ENCODE peak calls at places on chromosomes 16 and 17, in four cellular contexts. P is progenitor cell of endocrine pancreas, L is lung, D is HCT116. I is an unnamed sample.

GRCh38 chr17:66764559-66764958 is 70.4 kb upstream of the CACNG5 start:
- DNase-seq in L (no peak), P (no peak), D (no peak), I (no peak)

GRCh38 chr17:48995332-48995870 is 1.8 kb upstream of the IGF2BP1 start:
- DNase-seq in P (no peak), L (no peak), D (no peak), I (no peak)

GRCh38 chr16:29737713-29738112 is 8.1 kb downstream of the C16orf54 start:
- DNase-seq in L (no peak), P (no peak), D (no peak), I (no peak)

GRCh38 chr17:58300336-58300735 is 19.6 kb upstream of the MPO start:
- DNase-seq in D (no peak), P (no peak), L (no peak), I (no peak)

GRCh38 chr16:86953631-86954465 is 363.3 kb downstream of the C16orf95 start:
- DNase-seq in P (no peak), L (no peak), D (no peak), I (no peak)

GRCh38 chr17:27081002-27081638 is 212.8 kb upstream of the WSB1 start:
- DNase-seq in D (no peak), P (no peak), L (no peak), I (no peak)

GRCh38 chr16:19884611-19885455 is at the start of gene GPRC5B:
- DNase-seq in P (peak; percentile 48), D (no peak), L (no peak), I (no peak)

GRCh38 chr17:48044851-48045250 is 3.3 kb upstream of the NFE2L1 start:
- DNase-seq in P (no peak), L (no peak), D (no peak), I (no peak)

GRCh38 chr16:11585460-11586374 is 1.0 kb downstream of the LITAF start:
- DNase-seq in D (no peak), P (no peak), L (no peak), I (no peak)

GRCh38 chr17:63356275-63356905 is 89.7 kb downstream of the CYB561 start:
- DNase-seq in L (no peak), D (peak; percentile 43), P (no peak), I (no peak)

GRCh38 chr17:27984816-27985215 is 57.7 kb upstream of the NLK start:
- DNase-seq in P (no peak), L (no peak), D (no peak), I (no peak)

GRCh38 chr17:50440172-50440837 is 14.3 kb downstream of the ACSF2 start:
- DNase-seq in L (peak; percentile 57), P (no peak), D (no peak), I (no peak)

GRCh38 chr17:10380631-10381408 is 8.0 kb upstream of the MYH13 start:
- DNase-seq in D (no peak), L (no peak), P (no peak), I (no peak)

GRCh38 chr17:44351464-44351863 is 6.4 kb downstream of the GRN start:
- DNase-seq in D (no peak), P (no peak), L (no peak), I (no peak)

GRCh38 chr17:1160591-1161041 is 19.2 kb downstream of the ABR start:
- DNase-seq in P (no peak), L (no peak), D (no peak), I (no peak)

GRCh38 chr17:45977506-45977824 is 21.6 kb upstream of the STH start:
- DNase-seq in P (no peak), D (no peak), L (no peak), I (no peak)

GRCh38 chr16:30003670-30004423 is 7.0 kb downstream of the DOC2A start:
- DNase-seq in L (no peak), P (no peak), D (no peak), I (no peak)

GRCh38 chr17:8935194-8935593 is 30.3 kb downstream of the PIK3R5 start:
- DNase-seq in P (no peak), D (no peak), L (peak; percentile 56), I (peak; percentile 22)

GRCh38 chr17:36149296-36149820 is 27.1 kb downstream of the TBC1D3B start:
- DNase-seq in P (no peak), D (no peak), L (no peak), I (no peak)

GRCh38 chr17:58354541-58355216 is 2.7 kb upstream of the SUPT4H1 start:
- DNase-seq in L (no peak), P (no peak), D (no peak), I (no peak)

GRCh38 chr17:1752425-1752941 is 9.4 kb upstream of the SERPINF1 start:
- DNase-seq in L (peak; percentile 61), D (peak; percentile 45), P (no peak), I (no peak)

GRCh38 chr17:43771463-43771862 is 7.3 kb downstream of the DUSP3 start:
- DNase-seq in D (no peak), L (no peak), P (no peak), I (no peak)

GRCh38 chr17:74797824-74798223 is 21.7 kb upstream of the NAT9 start:
- DNase-seq in D (no peak), P (no peak), L (no peak), I (no peak)

GRCh38 chr17:40350410-40351184 is 13.9 kb downstream of the GJD3 start:
- DNase-seq in P (peak; percentile 62), L (no peak), D (no peak), I (no peak)

GRCh38 chr17:70517808-70518207 is 348.5 kb downstream of the KCNJ2 start:
- DNase-seq in L (no peak), D (no peak), P (no peak), I (no peak)

GRCh38 chr16:82433042-82433441 is 193.7 kb upstream of the CDH13 start:
- DNase-seq in D (no peak), L (no peak), P (no peak), I (no peak)

GRCh38 chr16:78297066-78297666 is 197.7 kb downstream of the WWOX start:
- DNase-seq in D (no peak), P (no peak), L (no peak), I (no peak)

GRCh38 chr16:23320695-23321094 is 18.6 kb downstream of the SCNN1B start:
- DNase-seq in L (peak; percentile 84), P (no peak), D (no peak), I (no peak)

GRCh38 chr16:77564791-77565390 is 130.1 kb upstream of the ADAMTS18 start:
- DNase-seq in P (no peak), D (no peak), L (no peak), I (no peak)

GRCh38 chr16:87963400-87963799 is 12.2 kb downstream of the BANP start:
- DNase-seq in L (no peak), P (no peak), D (no peak), I (no peak)

GRCh38 chr16:78310990-78311561 is 211.6 kb downstream of the WWOX start:
- DNase-seq in D (no peak), L (no peak), P (no peak), I (no peak)

GRCh38 chr16:89187337-89188063 is 12.8 kb downstream of the SLC22A31 start:
- DNase-seq in D (no peak), P (peak; percentile 33), L (no peak), I (no peak)
- TF ChIP-seq CTCF in D (no peak), P (no peak), L (no peak), I (no peak)

GRCh38 chr17:17708816-17709215 is 27.6 kb downstream of the RAI1 start:
- DNase-seq in L (no peak), D (no peak), P (no peak), I (no peak)

GRCh38 chr17:17704931-17705330 is 23.7 kb downstream of the RAI1 start:
- DNase-seq in P (no peak), L (no peak), D (no peak), I (no peak)

GRCh38 chr17:17708301-17708700 is 27.0 kb downstream of the RAI1 start:
- DNase-seq in L (no peak), D (no peak), P (no peak), I (no peak)

GRCh38 chr17:17703608-17703919 is 22.3 kb downstream of the RAI1 start:
- DNase-seq in P (no peak), L (no peak), D (no peak), I (no peak)

DNA sequence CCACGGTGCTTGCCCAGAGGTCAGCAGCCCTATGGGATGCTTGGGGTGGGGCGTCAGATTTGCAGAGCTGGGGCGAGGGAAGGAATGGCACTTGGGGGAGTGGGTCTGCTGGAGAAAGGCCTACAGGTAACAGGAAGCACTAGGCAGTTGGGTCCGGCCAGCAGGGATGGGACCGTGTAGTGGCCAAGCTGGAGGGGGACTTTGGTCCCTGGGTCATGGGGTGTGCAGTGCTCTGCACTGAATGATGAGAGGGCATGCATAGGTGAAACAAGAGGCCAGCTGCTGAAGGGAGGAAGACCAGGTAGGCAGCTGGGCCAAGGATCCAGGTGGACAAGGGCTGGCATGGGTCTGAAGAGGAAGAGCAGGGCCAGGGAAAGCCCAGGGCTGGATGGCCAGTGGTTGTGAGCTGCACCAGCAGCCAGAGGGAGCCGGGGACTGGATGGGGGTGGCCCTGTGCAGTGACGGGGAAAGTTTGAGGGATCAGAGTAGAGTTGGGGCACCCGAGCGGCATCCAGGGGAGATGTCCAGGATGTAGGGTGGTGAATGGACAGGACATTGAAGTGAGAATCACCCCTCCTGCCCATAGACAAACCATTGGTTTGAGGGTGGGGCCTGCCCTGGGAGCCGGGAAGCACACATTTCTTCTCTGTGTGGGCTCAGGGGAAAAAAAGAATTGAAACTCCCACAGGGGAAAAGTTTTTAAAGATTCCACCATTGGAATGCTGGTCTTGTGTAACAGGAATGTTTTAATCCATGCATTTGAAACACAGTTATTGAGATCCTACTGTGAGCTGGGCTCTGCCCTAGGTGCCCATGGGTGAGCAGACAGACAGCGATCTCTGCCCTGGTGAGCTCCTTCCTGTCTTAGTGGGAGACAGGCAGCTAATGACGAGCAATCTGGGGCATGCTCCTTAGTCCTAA is 25.1 kb downstream of the RAI1 start:
- DNase-seq in L (no peak), D (no peak), P (no peak), I (no peak)
- TF ChIP-seq CTCF in L (no peak), D (no peak), P (no peak), I (no peak)

GRCh38 chr16:1181715-1182671 is 29.1 kb downstream of the CACNA1H start:
- DNase-seq in L (peak; percentile 71), D (no peak), P (peak; percentile 39), I (no peak)

GRCh38 chr16:1183235-1183907 is 30.5 kb downstream of the CACNA1H start:
- DNase-seq in P (no peak), D (no peak), L (no peak), I (no peak)

GRCh38 chr16:1178295-1178910 is 25.5 kb downstream of the CACNA1H start:
- DNase-seq in P (no peak), L (no peak), D (no peak), I (no peak)

GRCh38 chr16:1184156-1184868 is 31.4 kb downstream of the CACNA1H start:
- DNase-seq in D (no peak), P (no peak), L (no peak), I (no peak)

GRCh38 chr16:1180772-1181714 is 28.1 kb downstream of the CACNA1H start:
- DNase-seq in D (no peak), L (no peak), P (no peak), I (no peak)
- TF ChIP-seq CTCF in D (peak; percentile 55), L (no peak), P (peak; percentile 20), I (peak; percentile 5)

GRCh38 chr17:83071966-83072562 is 7.3 kb upstream of the METRNL start:
- DNase-seq in L (no peak), P (no peak), D (no peak), I (no peak)

GRCh38 chr17:83070800-83071341 is 8.5 kb upstream of the METRNL start:
- DNase-seq in D (no peak), P (no peak), L (no peak), I (no peak)

GRCh38 chr17:83071365-83071764 is 8.0 kb upstream of the METRNL start:
- DNase-seq in P (no peak), L (no peak), D (no peak), I (no peak)

GRCh38 chr17:83073389-83074063 is 5.9 kb upstream of the METRNL start:
- DNase-seq in P (no peak), L (no peak), D (peak; percentile 54), I (no peak)

GRCh38 chr17:83072600-83073358 is 6.6 kb upstream of the METRNL start:
- DNase-seq in D (no peak), L (no peak), P (no peak), I (no peak)
- TF ChIP-seq CTCF in D (no peak), L (no peak), P (no peak), I (no peak)

I was measured in LNCaP clone FGC.